ENCODE peak calls at places on chromosomes 3 and 15, in four cellular contexts. Q is GM06990, D is neural progenitor cell, J is NCI-H82. N is an unnamed sample.

GRCh38 chr3:179961081-179962078 is 75.4 kb downstream of the PEX5L start:
- DNase-seq in Q (peak), D (no peak), J (peak), N (no peak)

GRCh38 chr3:138172625-138173024 is 2.1 kb downstream of the DBR1 start:
- DNase-seq in Q (no peak), D (no peak), J (no peak), N (no peak)

GRCh38 chr15:66729339-66729951 is 27.4 kb downstream of the SMAD6 start:
- DNase-seq in Q (no peak), D (no peak), J (no peak), N (no peak)

GRCh38 chr3:9976736-9977709 is 9.6 kb downstream of the EMC3 start:
- DNase-seq in Q (no peak), D (no peak), J (no peak), N (no peak)

GRCh38 chr3:150158974-150159625 is 188.4 kb upstream of the PFN2 start:
- DNase-seq in Q (no peak), D (no peak), J (peak), N (no peak)

GRCh38 chr3:15796771-15797599 is 794 bp downstream of the ANKRD28 start:
- DNase-seq in Q (no peak), D (peak), J (peak), N (no peak)

GRCh38 chr15:92683511-92683834 is 27.9 kb upstream of the FAM174B start:
- DNase-seq in Q (no peak), D (peak), J (peak), N (no peak)

GRCh38 chr3:72820405-72820804 is 27.8 kb downstream of the SHQ1 start:
- DNase-seq in Q (no peak), D (no peak), J (no peak), N (no peak)

GRCh38 chr15:66138882-66139281 is 114.7 kb downstream of the MEGF11 start:
- DNase-seq in Q (no peak), D (no peak), J (no peak), N (no peak)

GRCh38 chr15:68427961-68428360 is 4.0 kb downstream of the ITGA11 start:
- DNase-seq in Q (no peak), D (no peak), J (no peak), N (no peak)

GRCh38 chr15:74620636-74621545 is 5.3 kb downstream of the CLK3 start:
- DNase-seq in Q (peak), D (peak), J (peak), N (peak)

GRCh38 chr3:172186607-172187006 is 147.2 kb downstream of the FNDC3B start:
- DNase-seq in Q (no peak), D (no peak), J (no peak), N (no peak)

GRCh38 chr15:62850318-62850717 is 192.2 kb upstream of the TPM1 start:
- DNase-seq in Q (no peak), D (no peak), J (no peak), N (no peak)

GRCh38 chr3:140429791-140430190 is 248.1 kb upstream of the TRIM42 start:
- DNase-seq in Q (no peak), D (no peak), J (no peak), N (no peak)

GRCh38 chr15:65374831-65375401 is 2.9 kb downstream of the IGDCC3 start:
- DNase-seq in Q (no peak), D (peak), J (no peak), N (no peak)

GRCh38 chr3:72155391-72156064 is 370.6 kb upstream of the PROK2 start:
- DNase-seq in Q (no peak), D (no peak), J (peak), N (no peak)

GRCh38 chr3:180749796-180750195 is 70.5 kb upstream of the CCDC39 start:
- DNase-seq in Q (no peak), D (no peak), J (no peak), N (no peak)

GRCh38 chr15:39588531-39589192 is 7.8 kb downstream of the THBS1 start:
- DNase-seq in Q (no peak), D (no peak), J (no peak), N (no peak)

GRCh38 chr3:35305406-35305805 is 333.9 kb upstream of the ARPP21 start:
- DNase-seq in Q (no peak), D (no peak), J (peak), N (no peak)

GRCh38 chr3:8445861-8446260 is 55.8 kb upstream of the LMCD1 start:
- DNase-seq in Q (no peak), D (no peak), J (no peak), N (no peak)

GRCh38 chr15:69491051-69491505 is 38.5 kb downstream of the RPLP1 start:
- DNase-seq in Q (no peak), D (no peak), J (peak), N (no peak)

GRCh38 chr15:31216210-31216911 is 110.3 kb upstream of the KLF13 start:
- DNase-seq in Q (peak), D (peak), J (peak), N (no peak)

GRCh38 chr15:33135355-33135781 is 59.1 kb downstream of the FMN1 start:
- DNase-seq in Q (no peak), D (no peak), J (no peak), N (no peak)

GRCh38 chr3:61997112-61997511 is 376.2 kb downstream of the FEZF2 start:
- DNase-seq in Q (no peak), D (no peak), J (peak), N (no peak)

GRCh38 chr3:48243886-48244285 is 3.0 kb downstream of the ZNF589 start:
- DNase-seq in Q (no peak), D (no peak), J (no peak), N (no peak)

N was measured in T-cell.